ENCODE peak calls at places on chromosomes 6 and 20, in nine cellular contexts. J is heart right ventricle; S is CD8-positive, alpha-beta T cell; C is CD8-positive, alpha-beta memory T cell; V is mucosa of descending colon; P is cardiac muscle cell; D is upper lobe of right lung; O is neuronal stem cell; Z is hepatocyte. T is an unnamed sample.

GRCh38 chr6:79373880-79374279 is 139.4 kb upstream of the HMGN3 start:
- DNase-seq in J (no peak), O (no peak), C (no peak), D (no peak), S (no peak), V (no peak), P (no peak), Z (no peak), T (no peak)

GRCh38 chr6:80287607-80288006 is 181.1 kb downstream of the BCKDHB start:
- DNase-seq in V (no peak), Z (no peak), D (no peak), C (no peak), P (no peak), O (no peak), J (no peak), S (no peak), T (no peak)

GRCh38 chr20:54554006-54554405 is 78.6 kb downstream of the DOK5 start:
- DNase-seq in C (no peak), J (no peak), D (no peak), P (no peak), Z (no peak), V (no peak), S (no peak), O (no peak), T (no peak)

GRCh38 chr20:2507464-2507863 is 1.3 kb downstream of the ZNF343 start:
- DNase-seq in Z (no peak), V (no peak), O (no peak), S (no peak), D (no peak), J (no peak), C (no peak), P (no peak), T (no peak)

GRCh38 chr6:10441004-10441654 is 26.3 kb upstream of the TFAP2A start:
- DNase-seq in D (no peak), S (no peak), J (no peak), P (peak; percentile 92), O (no peak), C (no peak), Z (peak; percentile 89), V (no peak), T (no peak)

GRCh38 chr6:132084811-132085509 is 133.8 kb upstream of the CCN2 start:
- DNase-seq in S (no peak), D (no peak), O (no peak), P (peak; percentile 90), V (no peak), J (no peak), C (no peak), Z (peak; percentile 10), T (peak; percentile 6)

GRCh38 chr6:34671801-34672656 is 24.5 kb downstream of the ILRUN start:
- DNase-seq in D (no peak), C (peak; percentile 65), J (no peak), S (peak; percentile 87), Z (no peak), O (no peak), P (peak; percentile 39), V (peak; percentile 63), T (peak; percentile 59)

GRCh38 chr6:12280458-12280857 is 9.7 kb upstream of the EDN1 start:
- DNase-seq in S (no peak), D (no peak), J (no peak), Z (no peak), O (no peak), V (no peak), C (no peak), P (peak; percentile 31), T (no peak)

GRCh38 chr6:157403684-157404051 is 22.7 kb downstream of the ZDHHC14 start:
- DNase-seq in D (no peak), O (no peak), P (no peak), Z (no peak), C (no peak), V (no peak), J (no peak), S (no peak), T (no peak)

GRCh38 chr6:157401734-157402338 is 20.8 kb downstream of the ZDHHC14 start:
- DNase-seq in Z (no peak), S (no peak), J (no peak), V (no peak), D (no peak), P (no peak), O (no peak), C (no peak), T (no peak)

GRCh38 chr6:157406666-157407065 is 25.7 kb downstream of the ZDHHC14 start:
- DNase-seq in V (no peak), J (no peak), D (no peak), O (peak; percentile 29), S (no peak), P (no peak), C (no peak), Z (no peak), T (no peak)

GRCh38 chr6:157405986-157406385 is 25.0 kb downstream of the ZDHHC14 start:
- DNase-seq in Z (peak; percentile 32), S (no peak), P (peak; percentile 70), C (no peak), O (no peak), J (no peak), V (no peak), D (no peak), T (no peak)

DNA sequence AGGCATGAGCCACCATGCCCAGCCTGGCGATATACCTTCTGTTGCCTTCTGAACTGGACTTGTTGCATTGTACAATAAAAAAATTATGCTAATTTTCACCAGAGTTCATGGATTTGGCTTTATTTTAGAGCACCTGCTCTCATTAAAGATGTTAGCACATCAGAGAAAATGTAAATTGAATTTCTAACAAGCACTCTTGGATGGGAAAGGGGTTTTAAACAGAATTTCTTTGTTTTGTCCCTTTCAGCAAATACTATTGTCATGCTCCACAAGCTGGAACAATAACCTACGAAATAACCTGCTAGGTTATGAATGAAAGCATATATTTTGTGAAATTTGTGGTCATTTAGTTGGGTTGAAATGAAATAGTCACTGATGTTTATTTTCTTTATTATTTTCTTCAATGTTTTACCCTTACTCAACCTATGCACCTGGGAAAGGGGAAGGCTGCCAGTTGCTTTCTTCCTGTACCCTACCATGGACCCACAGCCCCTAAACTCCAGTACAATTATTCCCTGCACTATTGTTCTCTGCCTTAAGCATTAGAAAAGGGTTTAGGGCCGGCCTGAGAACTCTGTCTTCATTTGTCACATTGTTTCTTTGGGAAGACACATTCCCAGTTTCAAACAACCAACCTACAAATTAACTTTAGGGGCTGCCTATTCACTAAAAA is 22.2 kb downstream of the ZDHHC14 start:
- DNase-seq in V (no peak), D (no peak), Z (no peak), C (no peak), J (no peak), O (peak; percentile 39), S (no peak), P (no peak), T (no peak)
- H3K36me3 ChIP-seq in V (no peaks in the 10 kb centered on the region), D (no peaks in the 10 kb centered on the region), Z (no peaks in the 10 kb centered on the region), C (no peaks in the 10 kb centered on the region), J (no peaks in the 10 kb centered on the region), O (no peaks in the 10 kb centered on the region), S (no peaks in the 10 kb centered on the region), P (no peaks in the 10 kb centered on the region), T (no peaks in the 10 kb centered on the region)

GRCh38 chr20:63175031-63175895 is 40.7 kb downstream of the YTHDF1 start:
- DNase-seq in C (no peak), D (no peak), S (no peak), V (no peak), Z (no peak), J (no peak), P (no peak), O (no peak), T (no peak)

GRCh38 chr20:63177785-63178444 is 38.0 kb downstream of the YTHDF1 start:
- DNase-seq in P (no peak), Z (no peak), D (no peak), O (peak; percentile 32), C (no peak), V (no peak), S (no peak), J (no peak), T (no peak)

GRCh38 chr20:63177134-63177784 is 38.7 kb downstream of the YTHDF1 start:
- DNase-seq in D (no peak), O (peak; percentile 50), V (no peak), J (no peak), Z (peak; percentile 44), S (no peak), C (no peak), P (no peak), T (no peak)

GRCh38 chr20:63176035-63176434 is 39.9 kb downstream of the YTHDF1 start:
- DNase-seq in V (no peak), C (no peak), D (no peak), O (peak; percentile 62), P (no peak), S (no peak), Z (peak; percentile 44), J (no peak), T (no peak)

GRCh38 chr20:63176448-63177133 is 39.3 kb downstream of the YTHDF1 start:
- DNase-seq in Z (no peak), P (no peak), D (no peak), O (peak; percentile 39), S (no peak), V (no peak), J (no peak), C (no peak), T (no peak)
- H3K4me3 ChIP-seq in Z (no peak overlapping the region), P (no peak overlapping the region), D (no peak overlapping the region), O (peak overlapping the region; percentile 73), S (no peak overlapping the region), V (no peak overlapping the region), J (no peak overlapping the region), C (no peak overlapping the region), T (no peak overlapping the region)

GRCh38 chr6:116461563-116462507 is 660 bp downstream of the CALHM6 start:
- DNase-seq in Z (peak; percentile 59), V (peak; percentile 64), P (peak; percentile 78), J (peak; percentile 7), S (peak; percentile 60), D (peak; percentile 80), C (peak; percentile 3), O (peak; percentile 68), T (peak; percentile 85)

GRCh38 chr6:116461075-116461474 is at the start of gene CALHM6:
- DNase-seq in S (no peak), O (no peak), V (no peak), C (no peak), D (no peak), J (no peak), Z (no peak), P (no peak), T (no peak)

GRCh38 chr6:116459927-116460326 is 1.2 kb upstream of the CALHM6 start:
- DNase-seq in Z (no peak), S (no peak), V (no peak), C (no peak), J (no peak), D (no peak), O (no peak), P (no peak), T (no peak)

GRCh38 chr6:116456927-116457326 is 4.2 kb upstream of the CALHM6 start:
- DNase-seq in C (no peak), S (no peak), D (no peak), P (no peak), J (no peak), Z (no peak), O (no peak), V (no peak), T (no peak)

GRCh38 chr6:116458264-116458663 is 2.9 kb upstream of the CALHM6 start:
- DNase-seq in V (no peak), Z (no peak), P (no peak), O (no peak), C (no peak), S (no peak), J (no peak), D (no peak), T (no peak)
- H3K36me3 ChIP-seq in V (no peaks in the 10 kb centered on the region), Z (no peaks in the 10 kb centered on the region), P (no peaks in the 10 kb centered on the region), O (no peaks in the 10 kb centered on the region), C (no peaks in the 10 kb centered on the region), S (no peaks in the 10 kb centered on the region), J (no peaks in the 10 kb centered on the region), D (no peaks in the 10 kb centered on the region), T (no peaks in the 10 kb centered on the region)

GRCh38 chr20:36866681-36867485 is 9.1 kb upstream of the TLDC2 start:
- DNase-seq in P (no peak), O (no peak), S (no peak), J (no peak), V (no peak), C (no peak), Z (no peak), D (no peak), T (no peak)

GRCh38 chr20:36865076-36865860 is 10.7 kb upstream of the TLDC2 start:
- DNase-seq in V (no peak), C (no peak), S (no peak), Z (no peak), O (no peak), J (no peak), P (no peak), D (no peak), T (no peak)

GRCh38 chr20:36865861-36866149 is 10.1 kb upstream of the TLDC2 start:
- DNase-seq in O (no peak), V (no peak), Z (no peak), S (no peak), C (no peak), P (no peak), J (no peak), D (no peak), T (no peak)

GRCh38 chr20:36862857-36863668 is 12.9 kb upstream of the TLDC2 start:
- DNase-seq in C (no peak), D (no peak), J (no peak), S (no peak), V (no peak), Z (peak; percentile 40), O (no peak), P (no peak), T (peak; percentile 42)

DNA sequence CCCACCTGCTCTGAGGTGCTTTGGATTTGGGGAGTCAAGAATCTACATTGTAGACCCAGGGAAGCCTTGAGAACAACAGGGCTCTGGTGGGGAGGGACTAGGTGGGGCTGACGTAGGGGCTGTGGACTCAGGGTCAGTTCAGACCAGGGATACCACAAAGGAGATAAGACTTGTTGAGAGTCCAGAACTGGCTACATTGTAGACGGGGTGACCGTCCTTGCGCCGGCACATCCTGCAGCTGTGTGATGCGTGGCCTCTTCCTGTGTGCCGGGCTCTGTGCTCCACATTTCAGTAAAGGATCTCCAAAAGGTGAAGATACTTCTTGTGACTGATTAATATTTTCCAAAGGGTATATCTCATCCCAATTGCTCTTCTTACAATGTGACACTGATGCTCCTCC is 9.8 kb upstream of the TLDC2 start:
- DNase-seq in J (no peak), C (no peak), P (no peak), Z (no peak), O (no peak), D (no peak), V (no peak), S (no peak), T (no peak)
- H3K4me3 ChIP-seq in J (no peak overlapping the region), C (no peak overlapping the region), P (no peak overlapping the region), Z (no peak overlapping the region), O (no peak overlapping the region), D (no peak overlapping the region), V (no peak overlapping the region), S (no peak overlapping the region), T (no peak overlapping the region)

T was measured in GM06990.